ENCODE peak calls at places on chromosomes 7 and 10, in seven cellular contexts. F is sigmoid colon, D is OCI-LY7, M is GM23248, K is right cardiac atrium, B is body of pancreas, I is AG04450. N is an unnamed sample.

GRCh38 chr7:102320181-102320580 is 33.5 kb downstream of the SH2B2 start:
- DNase-seq in F (no peak), D (no peak), M (no peak), K (no peak), B (no peak), I (no peak), N (no peak)

GRCh38 chr7:77455334-77455733 is 39.2 kb upstream of the GSAP start:
- DNase-seq in F (no peak), D (no peak), M (peak; percentile 97), K (no peak), B (peak; percentile 8), I (peak; percentile 79), N (no peak)

GRCh38 chr10:118543714-118544400 is 51.6 kb downstream of the PRLHR start:
- DNase-seq in F (no peak), D (peak; percentile 33), M (peak; percentile 75), K (no peak), B (peak; percentile 72), I (no peak), N (no peak)

GRCh38 chr10:60246382-60246781 is 143.3 kb downstream of the ANK3 start:
- DNase-seq in F (no peak), D (no peak), M (no peak), K (no peak), B (no peak), I (no peak), N (no peak)

GRCh38 chr7:101614939-101615302 is 14.2 kb downstream of the MYL10 start:
- DNase-seq in F (no peak), D (no peak), M (peak; percentile 75), K (peak; percentile 73), B (no peak), I (no peak), N (no peak)

GRCh38 chr7:27933691-27934565 is 194.0 kb downstream of the TAX1BP1 start:
- DNase-seq in F (no peak), D (peak; percentile 10), M (peak; percentile 83), K (no peak), B (no peak), I (no peak), N (peak; percentile 89)

GRCh38 chr7:879093-879492 is 2.7 kb downstream of the GET4 start:
- DNase-seq in F (no peak), D (no peak), M (no peak), K (peak; percentile 53), B (peak; percentile 84), I (no peak), N (no peak)

GRCh38 chr7:105906690-105907089 is 30.3 kb upstream of the ATXN7L1 start:
- DNase-seq in F (peak; percentile 76), D (no peak), M (peak; percentile 16), K (peak; percentile 21), B (peak; percentile 8), I (no peak), N (no peak)

GRCh38 chr10:86247588-86247987 is 119.0 kb downstream of the GRID1 start:
- DNase-seq in F (no peak), D (no peak), M (no peak), K (no peak), B (no peak), I (no peak), N (no peak)

GRCh38 chr10:122279725-122280141 is 8.6 kb downstream of the BTBD16 start:
- DNase-seq in F (peak; percentile 58), D (peak; percentile 41), M (peak; percentile 60), K (no peak), B (peak; percentile 27), I (no peak), N (no peak)

GRCh38 chr10:110229155-110229554 is 21.8 kb downstream of the MXI1 start:
- DNase-seq in F (no peak), D (no peak), M (no peak), K (no peak), B (no peak), I (no peak), N (no peak)

GRCh38 chr10:75651452-75651851 is 220.0 kb downstream of the LRMDA start:
- DNase-seq in F (no peak), D (no peak), M (peak; percentile 53), K (no peak), B (peak; percentile 36), I (no peak), N (no peak)

GRCh38 chr10:124259139-124259825 is 159.4 kb downstream of the OAT start:
- DNase-seq in F (peak; percentile 50), D (peak; percentile 49), M (no peak), K (no peak), B (no peak), I (no peak), N (no peak)

GRCh38 chr10:86871563-86872183 is 85.7 kb downstream of the MMRN2 start:
- DNase-seq in F (no peak), D (no peak), M (no peak), K (no peak), B (no peak), I (no peak), N (no peak)

GRCh38 chr10:15684768-15685167 is 35.0 kb downstream of the ITGA8 start:
- DNase-seq in F (no peak), D (peak; percentile 1), M (no peak), K (no peak), B (no peak), I (no peak), N (no peak)

DNA sequence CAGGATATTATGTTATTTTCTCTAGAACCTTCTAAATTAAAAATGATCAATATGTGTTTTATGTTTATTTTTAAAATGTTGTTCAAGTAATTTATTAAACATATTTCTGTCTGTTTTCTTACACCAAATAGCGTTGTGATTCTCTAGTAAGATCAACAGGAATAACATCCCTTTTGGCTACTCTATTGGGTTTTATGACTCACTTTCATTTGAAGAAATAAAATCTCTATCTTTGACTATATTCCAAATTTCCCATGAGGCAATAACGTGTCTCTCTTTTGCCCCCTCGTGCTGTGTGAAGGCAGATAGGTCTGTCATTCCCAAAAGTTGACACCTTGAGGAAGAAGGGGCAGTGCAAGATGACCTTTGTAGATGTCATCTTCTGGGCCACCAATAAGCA is 40.9 kb downstream of the ITGA8 start:
- DNase-seq in F (no peak), D (no peak), M (no peak), K (no peak), B (no peak), I (no peak), N (no peak)
- H3K9me3 ChIP-seq in F (no peaks in the 10 kb centered on the region), D (no peaks in the 10 kb centered on the region), M (no peaks in the 10 kb centered on the region), K (no peaks in the 10 kb centered on the region), B (no peaks in the 10 kb centered on the region), I (no peaks in the 10 kb centered on the region), N (no peaks in the 10 kb centered on the region)

GRCh38 chr7:138431517-138431916 is 28.5 kb upstream of the TRIM24 start:
- DNase-seq in F (no peak), D (peak; percentile 2), M (no peak), K (no peak), B (no peak), I (no peak), N (no peak)
- H3K9me3 ChIP-seq in F (peaks cover 8% of the 10 kb centered on the region), D (peaks cover 9% of the 10 kb centered on the region), M (peaks cover 3% of the 10 kb centered on the region), K (peaks cover 1% of the 10 kb centered on the region), B (no peaks in the 10 kb centered on the region), I (peaks cover 9% of the 10 kb centered on the region), N (no peaks in the 10 kb centered on the region)

DNA sequence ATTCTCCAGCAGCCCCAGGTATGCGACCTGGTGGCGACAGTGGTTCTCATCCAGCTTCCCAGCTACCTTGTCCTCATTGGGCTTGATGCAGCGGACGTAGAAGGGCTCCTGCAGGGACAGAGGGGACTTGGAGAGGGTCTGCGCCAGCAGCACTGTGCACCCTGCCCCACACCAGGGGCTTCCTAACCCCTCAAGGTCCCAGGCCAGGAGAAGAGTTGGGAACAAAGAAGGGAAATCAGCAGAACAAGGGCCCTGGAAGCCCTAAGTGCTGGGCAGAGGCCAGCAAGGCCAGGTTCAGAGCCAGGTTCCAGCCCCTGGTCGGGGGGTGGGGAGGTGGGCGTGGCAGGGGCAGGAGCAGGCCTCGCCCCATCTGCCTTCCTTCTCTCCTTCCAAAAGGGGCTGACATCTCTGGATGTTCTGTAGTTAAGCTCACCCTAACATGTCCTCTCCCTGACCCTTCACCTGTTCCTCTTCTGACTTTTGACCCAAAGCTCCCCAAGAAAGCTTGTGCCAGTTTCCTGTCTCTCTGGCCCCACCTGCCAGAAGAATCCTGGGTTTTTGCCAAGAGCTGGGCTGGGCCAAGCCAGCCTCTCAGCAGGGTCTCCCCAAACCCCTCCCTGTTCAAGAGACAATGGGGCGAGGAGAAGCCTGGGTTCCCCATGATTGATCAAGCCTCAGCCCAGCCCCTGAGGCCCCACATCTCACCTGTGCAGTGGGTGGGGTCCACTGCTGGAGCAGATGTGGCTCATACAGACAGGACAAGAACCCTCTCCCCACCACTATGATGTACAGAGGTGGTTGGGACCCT is 11.9 kb downstream of the MYO1G start:
- DNase-seq in F (peak; percentile 40), D (no peak), M (no peak), K (no peak), B (no peak), I (no peak), N (no peak)
- H3K9me3 ChIP-seq in F (no peaks in the 10 kb centered on the region), D (no peaks in the 10 kb centered on the region), M (no peaks in the 10 kb centered on the region), K (no peaks in the 10 kb centered on the region), B (no peaks in the 10 kb centered on the region), I (no peaks in the 10 kb centered on the region), N (no peaks in the 10 kb centered on the region)

GRCh38 chr7:54014765-54015164 is 527.4 kb upstream of the VSTM2A start:
- DNase-seq in F (no peak), D (no peak), M (no peak), K (no peak), B (no peak), I (no peak), N (no peak)

GRCh38 chr7:54015251-54015650 is 526.9 kb upstream of the VSTM2A start:
- DNase-seq in F (no peak), D (no peak), M (no peak), K (no peak), B (no peak), I (no peak), N (no peak)
- H3K9me3 ChIP-seq in F (no peaks in the 10 kb centered on the region), D (no peaks in the 10 kb centered on the region), M (no peaks in the 10 kb centered on the region), K (no peaks in the 10 kb centered on the region), B (no peaks in the 10 kb centered on the region), I (peaks cover 15% of the 10 kb centered on the region), N (no peaks in the 10 kb centered on the region)

DNA sequence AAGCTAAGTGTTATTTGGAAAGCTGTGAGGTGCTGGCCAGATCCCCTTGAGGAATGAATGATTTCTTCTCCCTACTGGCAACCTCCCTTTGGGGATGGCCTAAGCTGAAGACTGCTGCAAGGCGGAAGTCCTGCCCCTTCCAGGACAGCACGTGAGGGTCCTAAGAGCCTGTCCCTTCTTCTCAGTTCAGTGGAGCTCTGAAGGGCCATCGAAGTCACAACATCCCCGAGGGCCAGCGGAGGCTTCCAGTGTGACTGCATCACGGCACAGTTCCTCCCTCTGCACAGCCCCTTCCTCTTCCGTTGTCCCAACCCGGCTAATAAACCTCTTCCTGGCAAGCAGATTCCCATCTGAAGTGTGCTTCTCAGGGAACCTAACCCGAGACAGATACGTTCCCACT is 43.7 kb downstream of the RNF32 start:
- DNase-seq in F (no peak), D (no peak), M (no peak), K (no peak), B (no peak), I (no peak), N (no peak)
- H3K9me3 ChIP-seq in F (no peaks in the 10 kb centered on the region), D (no peaks in the 10 kb centered on the region), M (no peaks in the 10 kb centered on the region), K (no peaks in the 10 kb centered on the region), B (no peaks in the 10 kb centered on the region), I (no peaks in the 10 kb centered on the region), N (no peaks in the 10 kb centered on the region)

N was measured in SK-N-MC.